ENCODE peak calls at places on chromosomes 1 and 21, in eight cellular contexts. F, H, Z, G, T, N, M and D are unnamed samples.

GRCh38 chr1:216785760-216786159 is 62.5 kb upstream of the ESRRG start:
- DNase-seq in H (no peak), M (no peak), T (no peak), G (no peak), F (no peak), N (no peak), Z (no peak), D (no peak)

GRCh38 chr1:246971322-246971721 is 36.5 kb downstream of the ZNF695 start:
- DNase-seq in Z (no peak), M (peak; percentile 6), G (peak; percentile 68), T (peak; percentile 56), F (peak; percentile 57), N (no peak), H (no peak), D (no peak)

GRCh38 chr1:193827516-193827915 is 641.1 kb upstream of the B3GALT2 start:
- DNase-seq in H (no peak), G (no peak), M (no peak), F (no peak), T (no peak), N (no peak), Z (no peak), D (no peak)

GRCh38 chr21:35084869-35085268 is 35.8 kb upstream of the RUNX1 start:
- DNase-seq in G (no peak), F (no peak), N (no peak), H (no peak), Z (no peak), T (no peak), M (no peak), D (no peak)

GRCh38 chr1:234765672-234766071 is 155.7 kb upstream of the IRF2BP2 start:
- DNase-seq in Z (no peak), H (no peak), N (no peak), T (no peak), G (no peak), M (no peak), F (no peak), D (no peak)

GRCh38 chr1:157842939-157843338 is 1.3 kb upstream of the CD5L start:
- DNase-seq in Z (no peak), M (no peak), N (no peak), G (no peak), F (no peak), T (no peak), H (no peak), D (no peak)

GRCh38 chr1:23611601-23612327 is 52.5 kb upstream of the ID3 start:
- DNase-seq in G (no peak), N (no peak), F (peak; percentile 57), Z (no peak), H (no peak), M (no peak), T (no peak), D (no peak)

GRCh38 chr1:207959141-207959825 is 48.4 kb upstream of the CD34 start:
- DNase-seq in M (peak; percentile 18), F (peak; percentile 47), H (peak; percentile 68), Z (no peak), T (peak; percentile 59), G (peak; percentile 40), N (no peak), D (no peak)

GRCh38 chr1:94924967-94925366 is 1.9 kb downstream of the CNN3 start:
- DNase-seq in H (no peak), F (no peak), M (no peak), T (no peak), N (no peak), G (no peak), Z (no peak), D (no peak)

GRCh38 chr1:76289692-76290091 is 215.1 kb downstream of the ST6GALNAC3 start:
- DNase-seq in G (peak; percentile 51), T (no peak), M (no peak), N (no peak), F (peak; percentile 56), H (no peak), Z (no peak), D (no peak)